ENCODE peak calls at places on chromosomes 3 and 15, in seven cellular contexts. K is iris pigment epithelial cell, O is NCI-H524, J is ureter, M is activated gamma-delta T cell, P is MCF 10A, A is NCI-H2107. R is an unnamed sample.

GRCh38 chr15:74196175-74196574 is 6.4 kb downstream of the STRA6 start:
- DNase-seq in M (no peak), O (no peak), A (no peak), J (peak), K (peak), P (peak), R (no peak)

GRCh38 chr3:87001699-87002098 is 10.8 kb upstream of the VGLL3 start:
- DNase-seq in A (no peak), O (no peak), P (no peak), J (no peak), M (no peak), K (no peak), R (no peak)

GRCh38 chr3:43105224-43105596 is 669 bp downstream of the POMGNT2 start:
- DNase-seq in K (no peak), O (no peak), P (no peak), J (no peak), M (peak), A (no peak), R (no peak)

GRCh38 chr3:49616061-49616460 is 58.1 kb upstream of the APEH start:
- DNase-seq in K (no peak), P (no peak), M (no peak), O (no peak), A (no peak), J (no peak), R (no peak)

GRCh38 chr3:197734667-197735318 is 1.9 kb downstream of the RUBCN start:
- DNase-seq in O (no peak), J (no peak), A (no peak), M (no peak), K (no peak), P (no peak), R (no peak)

GRCh38 chr15:69224383-69224782 is 63.9 kb downstream of the GLCE start:
- DNase-seq in K (peak), A (no peak), M (no peak), O (no peak), J (no peak), P (peak), R (no peak)

GRCh38 chr3:70156808-70157207 is 155.6 kb downstream of the MDFIC2 start:
- DNase-seq in K (no peak), J (no peak), A (no peak), P (no peak), M (no peak), O (no peak), R (no peak)

GRCh38 chr3:82496890-82497560 is 735.6 kb upstream of the GBE1 start:
- DNase-seq in P (peak), K (no peak), J (no peak), O (peak), M (no peak), A (no peak), R (no peak)

GRCh38 chr15:44633603-44634002 is 29.9 kb downstream of the SPG11 start:
- DNase-seq in K (peak), P (peak), M (no peak), J (no peak), O (no peak), A (no peak), R (no peak)

GRCh38 chr3:120559228-120560061 is 36.7 kb upstream of the NDUFB4 start:
- DNase-seq in J (peak), O (peak), P (peak), K (peak), M (no peak), A (no peak), R (no peak)

GRCh38 chr3:46900007-46900292 is 22.4 kb downstream of the PTH1R start:
- DNase-seq in M (no peak), A (no peak), P (no peak), O (no peak), K (no peak), J (no peak), R (no peak)

GRCh38 chr3:30628931-30629590 is 22.7 kb downstream of the TGFBR2 start:
- DNase-seq in P (no peak), J (no peak), O (no peak), A (no peak), M (no peak), K (peak), R (no peak)

GRCh38 chr15:40787344-40787841 is 17.6 kb downstream of the C15orf62 start:
- DNase-seq in O (no peak), M (no peak), A (peak), P (peak), J (peak), K (peak), R (no peak)

GRCh38 chr3:53823956-53824320 is 22.3 kb downstream of the CHDH start:
- DNase-seq in A (no peak), J (no peak), O (no peak), P (no peak), K (no peak), M (no peak), R (no peak)

GRCh38 chr3:8888296-8888915 is 74.9 kb downstream of the RAD18 start:
- DNase-seq in J (no peak), P (no peak), K (peak), M (no peak), O (no peak), A (no peak), R (no peak)

GRCh38 chr15:86647810-86648440 is 568.3 kb downstream of the AGBL1 start:
- DNase-seq in M (no peak), P (no peak), J (no peak), K (no peak), O (no peak), A (no peak), R (no peak)

GRCh38 chr3:120567370-120568197 is 28.6 kb upstream of the NDUFB4 start:
- DNase-seq in J (no peak), K (peak), O (peak), P (peak), M (no peak), A (no peak), R (no peak)

GRCh38 chr3:189677667-189678066 is 46.5 kb downstream of the TP63 start:
- DNase-seq in P (no peak), A (no peak), O (no peak), J (no peak), K (no peak), M (no peak), R (no peak)

GRCh38 chr15:58724471-58724870 is 25.0 kb downstream of the ADAM10 start:
- DNase-seq in P (no peak), O (no peak), M (no peak), J (no peak), A (no peak), K (peak), R (no peak)